ENCODE peak calls at places on chromosomes 6 and 20, in five cellular contexts. Y is right cardiac atrium, D is A549, F is breast epithelium, S is OCI-LY7. Q is an unnamed sample.

GRCh38 chr6:15389759-15390723 is 144.2 kb downstream of the JARID2 start:
- DNase-seq in D (peak; percentile 25), Y (peak; percentile 33), F (no peak), S (peak; percentile 69), Q (no peak)

GRCh38 chr6:129748901-129749748 is 39.1 kb upstream of the ARHGAP18 start:
- DNase-seq in S (no peak), Y (no peak), D (no peak), F (no peak), Q (no peak)

GRCh38 chr6:75223461-75223860 is 17.6 kb upstream of the COL12A1 start:
- DNase-seq in S (no peak), Y (no peak), F (no peak), D (no peak), Q (no peak)

GRCh38 chr6:143406673-143407072 is 43.8 kb downstream of the ADAT2 start:
- DNase-seq in S (no peak), D (no peak), Y (no peak), F (no peak), Q (no peak)

GRCh38 chr20:63498950-63499332 is at the start of gene EEF1A2:
- DNase-seq in D (peak; percentile 68), Y (peak; percentile 85), F (no peak), S (peak; percentile 37), Q (peak; percentile 37)

GRCh38 chr6:157314705-157315321 is 8.5 kb downstream of the TMEM242 start:
- DNase-seq in D (peak; percentile 40), F (no peak), S (peak; percentile 81), Y (no peak), Q (no peak)

GRCh38 chr20:46435146-46435545 is 28.7 kb upstream of the ELMO2 start:
- DNase-seq in Y (no peak), S (no peak), F (no peak), D (no peak), Q (no peak)

GRCh38 chr20:22944936-22945335 is 90.2 kb upstream of the SSTR4 start:
- DNase-seq in F (no peak), S (no peak), Y (no peak), D (no peak), Q (no peak)

GRCh38 chr6:20660534-20660933 is 126.3 kb downstream of the CDKAL1 start:
- DNase-seq in S (no peak), F (no peak), Y (no peak), D (no peak), Q (no peak)

GRCh38 chr6:56852249-56852606 is 102.7 kb upstream of the BEND6 start:
- DNase-seq in F (no peak), Y (no peak), D (no peak), S (no peak), Q (no peak)

GRCh38 chr6:43630980-43631619 is 2.0 kb upstream of the GTPBP2 start:
- DNase-seq in D (no peak), Y (no peak), S (peak; percentile 49), F (no peak), Q (no peak)
- H3K4me1 ChIP-seq in D (peaks cover 32% of the 10 kb centered on the region), Y (peaks cover 8% of the 10 kb centered on the region), S (peaks cover 59% of the 10 kb centered on the region), F (peaks cover 4% of the 10 kb centered on the region), Q (peaks cover 26% of the 10 kb centered on the region)

GRCh38 chr6:27358786-27359185 is 29.8 kb upstream of the ZNF391 start:
- DNase-seq in Y (no peak), D (no peak), F (no peak), S (no peak), Q (no peak)

DNA sequence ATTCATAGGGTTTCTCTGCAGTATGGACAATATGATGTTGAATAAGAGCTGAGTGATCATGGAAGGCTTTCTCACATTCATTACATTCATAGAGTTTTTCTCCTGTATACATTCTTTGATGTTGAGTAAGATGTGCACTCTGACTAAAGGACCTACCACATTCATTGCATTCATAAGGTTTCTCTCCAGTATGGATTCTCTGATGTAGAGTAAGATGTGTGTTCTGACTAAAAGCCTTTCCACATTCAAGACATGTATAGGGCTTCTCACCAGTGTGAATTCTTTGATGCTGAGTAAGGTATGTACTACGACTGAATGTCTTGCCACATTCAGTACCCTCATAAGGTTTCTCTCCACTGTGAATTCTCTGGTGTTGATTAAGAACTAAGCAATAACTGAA is 29.3 kb upstream of the ZNF391 start:
- DNase-seq in D (no peak), F (no peak), Y (no peak), S (no peak), Q (no peak)
- H3K9me3 ChIP-seq in D (peaks cover 20% of the 10 kb centered on the region), F (peaks cover 44% of the 10 kb centered on the region), Y (no peaks in the 10 kb centered on the region), S (peaks cover 5% of the 10 kb centered on the region), Q (peaks cover 11% of the 10 kb centered on the region)

DNA sequence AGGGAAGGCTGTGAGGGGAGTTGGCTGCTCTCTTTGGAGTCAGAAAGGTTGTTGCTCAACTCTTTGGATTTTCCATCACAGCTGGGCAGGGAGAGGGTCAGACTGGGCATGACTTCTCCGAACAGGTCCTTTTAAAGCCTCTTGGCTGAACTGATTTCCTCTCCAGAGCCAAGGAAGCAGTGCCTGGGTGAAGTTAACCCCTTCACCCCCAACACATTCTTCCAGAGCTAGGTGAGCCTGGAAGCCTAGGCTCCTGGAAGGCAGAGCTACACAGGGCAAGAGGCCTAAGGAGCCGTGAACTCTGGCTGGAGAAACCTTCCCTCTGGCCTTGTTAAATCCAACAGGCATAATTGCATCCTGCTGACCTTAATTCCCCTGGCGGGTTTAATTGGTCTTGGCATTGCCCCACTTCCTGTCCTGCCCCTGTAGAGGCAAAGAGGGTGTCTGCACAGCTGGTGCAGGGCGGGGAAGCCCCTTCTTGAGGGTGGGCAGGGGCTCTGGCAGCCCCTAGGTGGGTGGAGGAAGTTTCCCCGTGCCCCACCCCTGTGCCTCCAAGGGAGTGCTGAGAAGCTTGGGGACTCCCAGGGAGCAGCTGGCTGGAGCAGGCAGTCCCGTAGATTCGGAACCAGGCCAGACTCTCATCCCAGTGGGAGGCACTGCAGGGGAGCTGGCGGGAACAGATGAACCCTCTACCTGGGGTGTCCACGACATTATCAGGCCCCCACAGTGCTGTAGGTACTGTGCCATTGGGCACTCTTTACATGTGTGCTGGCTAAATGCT is 3.6 kb upstream of the MYLK2 start:
- DNase-seq in Y (no peak), F (no peak), D (no peak), S (no peak), Q (no peak)
- H3K4me1 ChIP-seq in Y (peaks cover 13% of the 10 kb centered on the region), F (no peaks in the 10 kb centered on the region), D (no peaks in the 10 kb centered on the region), S (no peaks in the 10 kb centered on the region), Q (peaks cover 3% of the 10 kb centered on the region)

GRCh38 chr20:37989601-37990001 is 43.7 kb downstream of the TTI1 start:
- DNase-seq in Y (peak; percentile 60), S (no peak), F (no peak), D (no peak), Q (peak; percentile 49)
- H3K9me3 ChIP-seq in Y (no peaks in the 10 kb centered on the region), S (no peaks in the 10 kb centered on the region), F (no peaks in the 10 kb centered on the region), D (no peaks in the 10 kb centered on the region), Q (no peaks in the 10 kb centered on the region)

GRCh38 chr20:18465536-18466200 is 1.2 kb downstream of the DZANK1 start:
- DNase-seq in Y (no peak), F (no peak), S (no peak), D (peak; percentile 25), Q (no peak)

GRCh38 chr20:18466894-18467678 is at the start of the genes DZANK1 and POLR3F:
- DNase-seq in Y (peak; percentile 99), S (peak; percentile 93), F (peak; percentile 93), D (peak; percentile 99), Q (peak; percentile 97)

GRCh38 chr20:18466574-18466893 is 296 bp downstream of the DZANK1 start:
- DNase-seq in D (peak; percentile 84), F (no peak), S (no peak), Y (no peak), Q (no peak)
- H3K4me1 ChIP-seq in D (peaks cover 21% of the 10 kb centered on the region), F (peaks cover 4% of the 10 kb centered on the region), S (peaks cover 17% of the 10 kb centered on the region), Y (peaks cover 4% of the 10 kb centered on the region), Q (peaks cover 17% of the 10 kb centered on the region)

DNA sequence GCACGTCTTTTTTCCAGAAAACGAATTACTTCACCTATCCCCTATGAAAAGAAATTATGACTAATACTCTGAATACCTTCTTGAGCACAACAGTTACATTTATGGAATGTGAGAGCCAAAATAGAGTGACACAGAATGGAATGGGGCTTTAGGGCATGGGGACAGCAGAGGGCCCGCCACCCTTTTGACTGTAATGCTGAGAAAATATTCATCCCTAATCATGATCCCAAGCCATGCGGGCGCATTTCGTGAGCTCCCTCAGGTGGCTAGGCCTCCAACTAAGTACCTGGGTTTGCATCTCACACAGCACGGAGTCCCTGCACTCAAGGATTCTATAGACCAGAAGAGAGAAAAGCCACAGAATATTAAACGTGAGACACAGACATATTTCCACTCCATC is 212.6 kb downstream of the SOD2 start:
- DNase-seq in D (no peak), F (no peak), Y (no peak), S (no peak), Q (no peak)
- H3K9me3 ChIP-seq in D (no peaks in the 10 kb centered on the region), F (no peaks in the 10 kb centered on the region), Y (no peaks in the 10 kb centered on the region), S (peaks cover 4% of the 10 kb centered on the region), Q (no peaks in the 10 kb centered on the region)

DNA sequence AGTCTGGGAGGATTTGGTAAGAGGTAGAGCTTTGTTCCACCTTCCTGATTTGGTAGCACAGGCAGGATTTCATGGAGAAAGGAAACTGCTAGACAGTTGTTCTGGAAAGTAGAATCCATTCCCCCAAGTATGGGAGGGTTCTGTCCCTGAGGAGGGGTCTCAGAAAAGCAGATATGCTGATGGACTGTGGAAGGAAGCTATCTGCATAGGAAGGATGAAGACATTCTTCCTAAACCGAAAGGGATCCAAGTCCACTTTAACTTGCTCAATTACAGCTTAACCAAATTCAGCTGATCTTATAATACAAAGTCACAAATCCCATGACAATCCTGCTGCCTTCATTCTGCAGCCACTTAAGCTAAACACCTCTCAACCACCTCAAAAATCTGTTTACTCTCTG is 2.6 kb downstream of the MAN1A1 start:
- DNase-seq in Y (no peak), S (no peak), D (no peak), F (no peak), Q (no peak)
- H3K4me1 ChIP-seq in Y (no peaks in the 10 kb centered on the region), S (peaks cover 44% of the 10 kb centered on the region), D (peaks cover 17% of the 10 kb centered on the region), F (no peaks in the 10 kb centered on the region), Q (peaks cover 52% of the 10 kb centered on the region)

GRCh38 chr20:62103508-62104233 is 18.6 kb upstream of the LSM14B start:
- DNase-seq in D (no peak), S (no peak), F (no peak), Y (peak; percentile 38), Q (no peak)

GRCh38 chr20:62105592-62105991 is 16.7 kb upstream of the LSM14B start:
- DNase-seq in F (no peak), S (no peak), Y (no peak), D (no peak), Q (no peak)

GRCh38 chr20:62104234-62104789 is 18.0 kb upstream of the LSM14B start:
- DNase-seq in F (no peak), D (no peak), Y (peak; percentile 22), S (no peak), Q (no peak)

GRCh38 chr20:62101078-62101477 is 21.2 kb upstream of the LSM14B start:
- DNase-seq in F (no peak), D (no peak), Y (no peak), S (no peak), Q (no peak)

DNA sequence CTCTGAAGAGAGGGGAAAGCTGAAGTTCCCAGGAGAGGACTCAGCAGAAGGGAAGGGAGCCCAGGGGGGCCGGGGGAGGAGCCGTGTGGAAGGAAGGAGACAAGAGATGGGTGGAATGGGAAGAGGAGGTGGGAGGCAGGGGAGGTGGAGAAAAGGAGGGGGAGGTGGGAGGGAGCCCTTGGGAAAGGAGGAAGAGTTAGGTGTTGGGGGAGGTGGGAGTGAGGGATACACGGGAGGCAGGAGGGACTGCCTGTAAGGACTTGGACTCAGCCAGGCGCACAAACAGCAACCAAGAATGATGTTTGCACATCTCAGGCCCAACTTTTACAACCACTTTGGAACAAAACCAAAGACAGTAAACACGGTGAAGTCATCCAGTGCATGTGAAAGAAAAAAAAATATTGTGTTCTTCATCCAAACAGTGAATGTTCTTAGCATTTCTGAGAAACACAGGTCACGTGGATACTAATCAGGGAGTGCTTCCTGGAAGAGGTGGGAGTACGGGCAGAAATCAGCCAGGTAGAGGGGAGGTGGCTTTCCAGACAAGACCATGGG is 17.4 kb upstream of the LSM14B start:
- DNase-seq in S (no peak), D (no peak), Y (no peak), F (no peak), Q (no peak)
- H3K9me3 ChIP-seq in S (peaks cover 12% of the 10 kb centered on the region), D (peaks cover 89% of the 10 kb centered on the region), Y (peaks cover 5% of the 10 kb centered on the region), F (peaks cover 53% of the 10 kb centered on the region), Q (no peaks in the 10 kb centered on the region)